ENCODE peak calls at places on chromosomes 7 and 10, in seven cellular contexts. H is GM13977, G is choroid plexus epithelial cell, P is mammary epithelial cell, C is IMR-90, E is heart right ventricle, J is GM12865. O is an unnamed sample.

GRCh38 chr10:79047875-79048638 is 20.7 kb upstream of the ZMIZ1 start:
- DNase-seq in H (no peak), G (no peak), P (no peak), C (no peak), E (no peak), J (peak), O (no peak)

GRCh38 chr7:133773601-133774000 is 353.5 kb upstream of the LRGUK start:
- DNase-seq in H (no peak), G (no peak), P (no peak), C (no peak), E (no peak), J (no peak), O (no peak)

GRCh38 chr10:104035817-104036384 is 49.8 kb downstream of the COL17A1 start:
- DNase-seq in H (peak), G (no peak), P (no peak), C (no peak), E (no peak), J (no peak), O (no peak)

GRCh38 chr7:37352974-37353948 is 95.4 kb downstream of the ELMO1 start:
- DNase-seq in H (no peak), G (no peak), P (no peak), C (no peak), E (no peak), J (peak), O (no peak)

GRCh38 chr10:32207544-32207943 is 139.4 kb downstream of the EPC1 start:
- DNase-seq in H (peak), G (peak), P (peak), C (peak), E (peak), J (peak), O (peak)

GRCh38 chr10:30573714-30574422 is 55.7 kb downstream of the LYZL2 start:
- DNase-seq in H (no peak), G (no peak), P (no peak), C (no peak), E (no peak), J (no peak), O (peak)

GRCh38 chr10:3907514-3907913 is 122.5 kb upstream of the KLF6 start:
- DNase-seq in H (no peak), G (peak), P (no peak), C (peak), E (peak), J (no peak), O (no peak)

GRCh38 chr10:86599729-86600128 is 54.6 kb upstream of the OPN4 start:
- DNase-seq in H (no peak), G (peak), P (no peak), C (no peak), E (no peak), J (peak), O (peak)

GRCh38 chr7:47513741-47514241 is 68.1 kb downstream of the TNS3 start:
- DNase-seq in H (no peak), G (peak), P (no peak), C (peak), E (no peak), J (no peak), O (peak)

GRCh38 chr10:17115683-17116082 is 13.9 kb downstream of the CUBN start:
- DNase-seq in H (no peak), G (peak), P (no peak), C (peak), E (no peak), J (no peak), O (peak)

GRCh38 chr7:31890751-31891150 is 179.5 kb downstream of the PDE1C start:
- DNase-seq in H (no peak), G (no peak), P (peak), C (no peak), E (no peak), J (no peak), O (peak)

GRCh38 chr10:124705817-124706461 is 38.2 kb downstream of the FAM53B start:
- DNase-seq in H (no peak), G (peak), P (no peak), C (no peak), E (no peak), J (no peak), O (no peak)

GRCh38 chr7:27419581-27420177 is 177.1 kb downstream of the EVX1 start:
- DNase-seq in H (no peak), G (peak), P (peak), C (peak), E (no peak), J (no peak), O (peak)

GRCh38 chr10:35433851-35434426 is 97.6 kb downstream of the CCNY start:
- DNase-seq in H (no peak), G (peak), P (peak), C (peak), E (no peak), J (peak), O (peak)

GRCh38 chr7:15515201-15515777 is 46.5 kb downstream of the AGMO start:
- DNase-seq in H (no peak), G (peak), P (no peak), C (peak), E (no peak), J (no peak), O (no peak)

GRCh38 chr7:17930546-17930945 is 9.7 kb downstream of the SNX13 start:
- DNase-seq in H (no peak), G (no peak), P (no peak), C (no peak), E (no peak), J (no peak), O (no peak)

GRCh38 chr7:30548762-30549344 is 44.2 kb upstream of the GGCT start:
- DNase-seq in H (peak), G (peak), P (peak), C (peak), E (peak), J (peak), O (peak)

DNA sequence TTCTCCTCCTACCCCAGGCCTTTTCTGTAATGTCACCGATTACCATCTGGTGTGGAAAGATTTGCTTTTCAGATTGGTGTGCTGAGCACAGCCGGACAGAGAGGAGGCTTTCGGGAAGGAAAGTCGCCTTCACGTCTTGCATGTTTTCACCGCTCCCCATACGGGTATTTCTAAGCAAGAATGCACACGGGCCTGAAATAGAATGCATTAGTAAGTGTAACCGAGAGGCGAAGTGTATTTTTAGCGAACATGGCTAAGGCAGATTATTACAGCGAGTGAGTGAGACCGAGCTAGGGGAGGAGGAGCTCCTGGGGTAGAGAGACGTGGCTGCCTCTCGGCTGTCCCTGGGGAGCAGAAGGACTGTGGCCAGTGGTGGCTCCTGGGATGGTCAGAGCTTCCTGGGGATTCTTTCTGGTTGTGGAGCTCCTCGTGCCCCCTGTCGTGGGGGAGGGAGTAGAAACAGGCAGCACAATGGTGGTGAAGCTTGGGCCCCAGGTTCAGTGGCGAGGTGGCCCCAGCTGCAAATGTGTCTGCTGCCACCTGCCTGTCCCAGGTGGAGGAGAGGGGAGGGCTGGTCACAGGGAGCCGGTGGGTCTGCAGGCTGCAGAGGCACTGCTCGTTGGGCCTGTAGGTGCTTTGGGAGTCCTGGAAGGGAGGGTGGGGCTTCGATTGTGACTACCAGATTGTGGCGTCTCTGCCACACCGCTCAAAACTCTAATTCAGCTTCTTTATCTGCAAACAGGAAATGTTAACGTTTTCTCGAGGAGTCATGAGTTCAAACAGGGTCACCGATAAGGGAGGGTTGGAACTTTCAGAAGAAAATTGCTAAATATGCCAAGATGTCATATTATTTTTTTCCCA is 135.8 kb downstream of the CAMK1D start:
- DNase-seq in H (peak), G (no peak), P (no peak), C (no peak), E (peak), J (peak), O (no peak)
- TF ChIP-seq CTCF in H (peak), G (no peak), P (no peak), C (no peak), E (no peak), J (peak), O (no peak)

GRCh38 chr7:21426958-21427860 is 674 bp upstream of the SP4 start:
- DNase-seq in H (peak), G (peak), P (peak), C (peak), E (peak), J (peak), O (peak)
- TF ChIP-seq CTCF in H (no peak), G (peak), P (no peak), C (no peak), E (no peak), J (peak), O (no peak)

GRCh38 chr10:122468923-122469781 is 7.8 kb downstream of the HTRA1 start:
- DNase-seq in H (no peak), G (peak), P (peak), C (peak), E (no peak), J (no peak), O (peak)
- TF ChIP-seq CTCF in H (no peak), G (no peak), P (peak), C (peak), E (no peak), J (no peak), O (no peak)

GRCh38 chr10:130161331-130161730 is 25.1 kb downstream of the GLRX3 start:
- DNase-seq in H (no peak), G (no peak), P (no peak), C (no peak), E (no peak), J (no peak), O (no peak)

GRCh38 chr10:130159395-130159794 is 23.2 kb downstream of the GLRX3 start:
- DNase-seq in H (no peak), G (no peak), P (no peak), C (no peak), E (no peak), J (no peak), O (no peak)

GRCh38 chr10:130160775-130161174 is 24.6 kb downstream of the GLRX3 start:
- DNase-seq in H (no peak), G (peak), P (no peak), C (peak), E (no peak), J (peak), O (no peak)
- TF ChIP-seq CTCF in H (peak), G (peak), P (no peak), C (peak), E (no peak), J (peak), O (no peak)

GRCh38 chr10:117818696-117819095 is 228.0 kb downstream of the RAB11FIP2 start:
- DNase-seq in H (no peak), G (no peak), P (peak), C (no peak), E (no peak), J (no peak), O (peak)

DNA sequence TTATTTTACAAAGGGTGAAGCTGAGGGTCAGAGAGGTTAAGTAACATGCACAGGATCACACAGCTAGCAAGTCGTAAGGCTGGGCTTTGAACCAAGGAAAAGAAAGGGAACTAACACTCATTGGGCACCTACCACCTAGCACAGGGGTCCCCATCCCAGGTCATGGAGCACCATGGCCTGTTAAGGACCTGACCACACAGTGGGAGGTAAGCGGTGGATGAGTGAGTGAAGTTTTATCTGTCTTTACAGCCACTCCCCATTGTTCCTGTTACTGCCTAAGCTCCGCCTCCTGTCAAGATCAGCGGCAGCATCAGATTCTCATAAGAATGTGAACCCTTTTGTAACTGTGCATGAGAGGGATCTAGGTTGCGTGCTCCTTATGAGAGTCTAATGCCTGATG is 222.8 kb downstream of the RAB11FIP2 start:
- DNase-seq in H (no peak), G (no peak), P (no peak), C (no peak), E (no peak), J (no peak), O (no peak)
- TF ChIP-seq CTCF in H (no peak), G (no peak), P (no peak), C (no peak), E (no peak), J (no peak), O (no peak)

GRCh38 chr10:91012502-91012901 is 91.6 kb upstream of the ANKRD1 start:
- DNase-seq in H (no peak), G (no peak), P (no peak), C (no peak), E (no peak), J (no peak), O (no peak)
- TF ChIP-seq CTCF in H (no peak), G (no peak), P (no peak), C (no peak), E (no peak), J (no peak), O (no peak)